ENCODE peak calls at places on chromosomes 4 and X, in ten cellular contexts. One of them, this sample, is unnamed.

GRCh38 chr4:29142708-29143107 is 1577.5 kb upstream of the PCDH7 start:
- DNase-seq in stimulated activated CD4-positive, alpha-beta T cell treated with anti-CD3 and anti-CD28 coated beads, Interleukin-2, amount 100 ng/mL, for 48 hours: no peak
- DNase-seq in CD8-positive, alpha-beta memory T cell: no peak
- DNase-seq in activated CD4-positive, alpha-beta T cell treated with anti-CD3 and anti-CD28 coated beads, Interleukin-2, amount 10 ng/mL, durations not matched to agents 7 days and 5 days: no peak
- DNase-seq in LoVo: no peak
- DNase-seq in memory B cell: no peak
- DNase-seq in effector CD4-positive, alpha-beta T cell: no peak
- DNase-seq in progenitor cell of endocrine pancreas: no peak
- DNase-seq in GF-D8: no peak
- DNase-seq in ELR: no peak
- DNase-seq in this sample: no peak

GRCh38 chr4:177187371-177187770 is 122.3 kb upstream of the NEIL3 start:
- DNase-seq in LoVo: no peak
- DNase-seq in memory B cell: no peak
- DNase-seq in ELR: no peak
- DNase-seq in progenitor cell of endocrine pancreas: no peak
- DNase-seq in GF-D8: no peak
- DNase-seq in effector CD4-positive, alpha-beta T cell: no peak
- DNase-seq in activated CD4-positive, alpha-beta T cell treated with anti-CD3 and anti-CD28 coated beads, Interleukin-2, amount 10 ng/mL, durations not matched to agents 7 days and 5 days: no peak
- DNase-seq in stimulated activated CD4-positive, alpha-beta T cell treated with anti-CD3 and anti-CD28 coated beads, Interleukin-2, amount 100 ng/mL, for 48 hours: no peak
- DNase-seq in CD8-positive, alpha-beta memory T cell: no peak
- DNase-seq in this sample: no peak

GRCh38 chrX:9429767-9430166 is 35.1 kb upstream of the TBL1X start:
- DNase-seq in stimulated activated CD4-positive, alpha-beta T cell treated with anti-CD3 and anti-CD28 coated beads, Interleukin-2, amount 100 ng/mL, for 48 hours: no peak
- DNase-seq in memory B cell: no peak
- DNase-seq in ELR: no peak
- DNase-seq in effector CD4-positive, alpha-beta T cell: no peak
- DNase-seq in LoVo: no peak
- DNase-seq in GF-D8: no peak
- DNase-seq in activated CD4-positive, alpha-beta T cell treated with anti-CD3 and anti-CD28 coated beads, Interleukin-2, amount 10 ng/mL, durations not matched to agents 7 days and 5 days: no peak
- DNase-seq in progenitor cell of endocrine pancreas: no peak
- DNase-seq in CD8-positive, alpha-beta memory T cell: no peak
- DNase-seq in this sample: no peak

GRCh38 chr4:81031389-81032173 is 1.1 kb downstream of the BMP3 start:
- DNase-seq in CD8-positive, alpha-beta memory T cell: no peak
- DNase-seq in memory B cell: no peak
- DNase-seq in progenitor cell of endocrine pancreas: peak
- DNase-seq in LoVo: no peak
- DNase-seq in ELR: no peak
- DNase-seq in stimulated activated CD4-positive, alpha-beta T cell treated with anti-CD3 and anti-CD28 coated beads, Interleukin-2, amount 100 ng/mL, for 48 hours: no peak
- DNase-seq in GF-D8: no peak
- DNase-seq in effector CD4-positive, alpha-beta T cell: no peak
- DNase-seq in activated CD4-positive, alpha-beta T cell treated with anti-CD3 and anti-CD28 coated beads, Interleukin-2, amount 10 ng/mL, durations not matched to agents 7 days and 5 days: no peak
- DNase-seq in this sample: peak

GRCh38 chr4:181970356-181970755 is 272.8 kb upstream of the TENM3 start:
- DNase-seq in progenitor cell of endocrine pancreas: no peak
- DNase-seq in ELR: no peak
- DNase-seq in GF-D8: no peak
- DNase-seq in effector CD4-positive, alpha-beta T cell: no peak
- DNase-seq in memory B cell: no peak
- DNase-seq in activated CD4-positive, alpha-beta T cell treated with anti-CD3 and anti-CD28 coated beads, Interleukin-2, amount 10 ng/mL, durations not matched to agents 7 days and 5 days: no peak
- DNase-seq in stimulated activated CD4-positive, alpha-beta T cell treated with anti-CD3 and anti-CD28 coated beads, Interleukin-2, amount 100 ng/mL, for 48 hours: no peak
- DNase-seq in CD8-positive, alpha-beta memory T cell: no peak
- DNase-seq in LoVo: no peak
- DNase-seq in this sample: no peak

GRCh38 chrX:45849261-45849660 is 648.6 kb upstream of the DIPK2B start:
- DNase-seq in stimulated activated CD4-positive, alpha-beta T cell treated with anti-CD3 and anti-CD28 coated beads, Interleukin-2, amount 100 ng/mL, for 48 hours: no peak
- DNase-seq in GF-D8: no peak
- DNase-seq in CD8-positive, alpha-beta memory T cell: no peak
- DNase-seq in activated CD4-positive, alpha-beta T cell treated with anti-CD3 and anti-CD28 coated beads, Interleukin-2, amount 10 ng/mL, durations not matched to agents 7 days and 5 days: peak
- DNase-seq in effector CD4-positive, alpha-beta T cell: no peak
- DNase-seq in progenitor cell of endocrine pancreas: no peak
- DNase-seq in memory B cell: no peak
- DNase-seq in ELR: peak
- DNase-seq in LoVo: peak
- DNase-seq in this sample: no peak

GRCh38 chr4:151951727-151952078 is 190.9 kb upstream of the GATB start:
- DNase-seq in progenitor cell of endocrine pancreas: no peak
- DNase-seq in effector CD4-positive, alpha-beta T cell: no peak
- DNase-seq in GF-D8: no peak
- DNase-seq in activated CD4-positive, alpha-beta T cell treated with anti-CD3 and anti-CD28 coated beads, Interleukin-2, amount 10 ng/mL, durations not matched to agents 7 days and 5 days: no peak
- DNase-seq in ELR: no peak
- DNase-seq in memory B cell: no peak
- DNase-seq in LoVo: no peak
- DNase-seq in CD8-positive, alpha-beta memory T cell: no peak
- DNase-seq in stimulated activated CD4-positive, alpha-beta T cell treated with anti-CD3 and anti-CD28 coated beads, Interleukin-2, amount 100 ng/mL, for 48 hours: no peak
- DNase-seq in this sample: no peak

GRCh38 chr4:186746581-186746980 is 22.9 kb upstream of the FAT1 start:
- DNase-seq in LoVo: no peak
- DNase-seq in ELR: peak
- DNase-seq in effector CD4-positive, alpha-beta T cell: no peak
- DNase-seq in progenitor cell of endocrine pancreas: no peak
- DNase-seq in activated CD4-positive, alpha-beta T cell treated with anti-CD3 and anti-CD28 coated beads, Interleukin-2, amount 10 ng/mL, durations not matched to agents 7 days and 5 days: no peak
- DNase-seq in memory B cell: no peak
- DNase-seq in GF-D8: no peak
- DNase-seq in stimulated activated CD4-positive, alpha-beta T cell treated with anti-CD3 and anti-CD28 coated beads, Interleukin-2, amount 100 ng/mL, for 48 hours: no peak
- DNase-seq in CD8-positive, alpha-beta memory T cell: no peak
- DNase-seq in this sample: no peak

GRCh38 chrX:39975094-39975865 is 122.5 kb downstream of the BCOR start:
- DNase-seq in effector CD4-positive, alpha-beta T cell: no peak
- DNase-seq in GF-D8: no peak
- DNase-seq in stimulated activated CD4-positive, alpha-beta T cell treated with anti-CD3 and anti-CD28 coated beads, Interleukin-2, amount 100 ng/mL, for 48 hours: no peak
- DNase-seq in progenitor cell of endocrine pancreas: no peak
- DNase-seq in activated CD4-positive, alpha-beta T cell treated with anti-CD3 and anti-CD28 coated beads, Interleukin-2, amount 10 ng/mL, durations not matched to agents 7 days and 5 days: no peak
- DNase-seq in ELR: peak
- DNase-seq in CD8-positive, alpha-beta memory T cell: no peak
- DNase-seq in LoVo: peak
- DNase-seq in memory B cell: no peak
- DNase-seq in this sample: no peak

GRCh38 chr4:17324431-17324830 is 187.5 kb downstream of the QDPR start:
- DNase-seq in stimulated activated CD4-positive, alpha-beta T cell treated with anti-CD3 and anti-CD28 coated beads, Interleukin-2, amount 100 ng/mL, for 48 hours: peak
- DNase-seq in LoVo: peak
- DNase-seq in progenitor cell of endocrine pancreas: no peak
- DNase-seq in memory B cell: no peak
- DNase-seq in ELR: peak
- DNase-seq in activated CD4-positive, alpha-beta T cell treated with anti-CD3 and anti-CD28 coated beads, Interleukin-2, amount 10 ng/mL, durations not matched to agents 7 days and 5 days: peak
- DNase-seq in GF-D8: no peak
- DNase-seq in effector CD4-positive, alpha-beta T cell: peak
- DNase-seq in CD8-positive, alpha-beta memory T cell: peak
- DNase-seq in this sample: peak

GRCh38 chrX:26670521-26670920 is 454.6 kb downstream of the MAGEB5 start:
- DNase-seq in LoVo: no peak
- DNase-seq in activated CD4-positive, alpha-beta T cell treated with anti-CD3 and anti-CD28 coated beads, Interleukin-2, amount 10 ng/mL, durations not matched to agents 7 days and 5 days: no peak
- DNase-seq in progenitor cell of endocrine pancreas: no peak
- DNase-seq in CD8-positive, alpha-beta memory T cell: no peak
- DNase-seq in ELR: no peak
- DNase-seq in GF-D8: no peak
- DNase-seq in stimulated activated CD4-positive, alpha-beta T cell treated with anti-CD3 and anti-CD28 coated beads, Interleukin-2, amount 100 ng/mL, for 48 hours: no peak
- DNase-seq in effector CD4-positive, alpha-beta T cell: no peak
- DNase-seq in memory B cell: no peak
- DNase-seq in this sample: no peak

GRCh38 chr4:146212781-146213180 is 1.6 kb upstream of the REELD1 start:
- DNase-seq in stimulated activated CD4-positive, alpha-beta T cell treated with anti-CD3 and anti-CD28 coated beads, Interleukin-2, amount 100 ng/mL, for 48 hours: no peak
- DNase-seq in LoVo: no peak
- DNase-seq in GF-D8: no peak
- DNase-seq in activated CD4-positive, alpha-beta T cell treated with anti-CD3 and anti-CD28 coated beads, Interleukin-2, amount 10 ng/mL, durations not matched to agents 7 days and 5 days: no peak
- DNase-seq in effector CD4-positive, alpha-beta T cell: no peak
- DNase-seq in CD8-positive, alpha-beta memory T cell: no peak
- DNase-seq in memory B cell: no peak
- DNase-seq in ELR: peak
- DNase-seq in progenitor cell of endocrine pancreas: no peak
- DNase-seq in this sample: no peak

GRCh38 chr4:170476351-170476750 is 386.6 kb upstream of the AADAT start:
- DNase-seq in CD8-positive, alpha-beta memory T cell: no peak
- DNase-seq in effector CD4-positive, alpha-beta T cell: no peak
- DNase-seq in GF-D8: no peak
- DNase-seq in ELR: peak
- DNase-seq in progenitor cell of endocrine pancreas: no peak
- DNase-seq in memory B cell: no peak
- DNase-seq in activated CD4-positive, alpha-beta T cell treated with anti-CD3 and anti-CD28 coated beads, Interleukin-2, amount 10 ng/mL, durations not matched to agents 7 days and 5 days: no peak
- DNase-seq in stimulated activated CD4-positive, alpha-beta T cell treated with anti-CD3 and anti-CD28 coated beads, Interleukin-2, amount 100 ng/mL, for 48 hours: no peak
- DNase-seq in LoVo: no peak
- DNase-seq in this sample: no peak

GRCh38 chr4:40212674-40213504 is 16.1 kb downstream of the RHOH start:
- DNase-seq in GF-D8: no peak
- DNase-seq in LoVo: no peak
- DNase-seq in effector CD4-positive, alpha-beta T cell: no peak
- DNase-seq in activated CD4-positive, alpha-beta T cell treated with anti-CD3 and anti-CD28 coated beads, Interleukin-2, amount 10 ng/mL, durations not matched to agents 7 days and 5 days: no peak
- DNase-seq in progenitor cell of endocrine pancreas: no peak
- DNase-seq in ELR: peak
- DNase-seq in memory B cell: no peak
- DNase-seq in stimulated activated CD4-positive, alpha-beta T cell treated with anti-CD3 and anti-CD28 coated beads, Interleukin-2, amount 100 ng/mL, for 48 hours: no peak
- DNase-seq in CD8-positive, alpha-beta memory T cell: no peak
- DNase-seq in this sample: no peak

GRCh38 chr4:142719854-142720541 is 126.1 kb downstream of the INPP4B start:
- DNase-seq in progenitor cell of endocrine pancreas: no peak
- DNase-seq in stimulated activated CD4-positive, alpha-beta T cell treated with anti-CD3 and anti-CD28 coated beads, Interleukin-2, amount 100 ng/mL, for 48 hours: no peak
- DNase-seq in effector CD4-positive, alpha-beta T cell: no peak
- DNase-seq in CD8-positive, alpha-beta memory T cell: no peak
- DNase-seq in activated CD4-positive, alpha-beta T cell treated with anti-CD3 and anti-CD28 coated beads, Interleukin-2, amount 10 ng/mL, durations not matched to agents 7 days and 5 days: peak
- DNase-seq in ELR: peak
- DNase-seq in LoVo: peak
- DNase-seq in memory B cell: no peak
- DNase-seq in GF-D8: no peak
- DNase-seq in this sample: no peak

GRCh38 chr4:22897520-22898108 is 204.9 kb downstream of the GBA3 start:
- DNase-seq in effector CD4-positive, alpha-beta T cell: no peak
- DNase-seq in CD8-positive, alpha-beta memory T cell: no peak
- DNase-seq in stimulated activated CD4-positive, alpha-beta T cell treated with anti-CD3 and anti-CD28 coated beads, Interleukin-2, amount 100 ng/mL, for 48 hours: peak
- DNase-seq in activated CD4-positive, alpha-beta T cell treated with anti-CD3 and anti-CD28 coated beads, Interleukin-2, amount 10 ng/mL, durations not matched to agents 7 days and 5 days: peak
- DNase-seq in progenitor cell of endocrine pancreas: peak
- DNase-seq in GF-D8: no peak
- DNase-seq in LoVo: peak
- DNase-seq in ELR: peak
- DNase-seq in memory B cell: no peak
- DNase-seq in this sample: peak

This sample was measured in glutamatergic neuron.